ENCODE peak calls at places on chromosomes 3 and 15, in six cellular contexts. One of them, this sample, is unnamed.

GRCh38 chr3:106457278-106458210 is 588.7 kb upstream of the CBLB start:
- DNase-seq in AG10803: peak
- DNase-seq in CD8-positive, alpha-beta T cell: no peak
- DNase-seq in NCI-H1092: peak
- DNase-seq in activated CD4-positive, alpha-beta T cell treated with anti-CD3 and anti-CD28 coated beads for 24 hours: no peak
- DNase-seq in GM13977: peak
- DNase-seq in this sample: no peak

GRCh38 chr3:69044608-69045007 is 7.5 kb downstream of the TMF1 start:
- DNase-seq in AG10803: no peak
- DNase-seq in CD8-positive, alpha-beta T cell: no peak
- DNase-seq in NCI-H1092: no peak
- DNase-seq in activated CD4-positive, alpha-beta T cell treated with anti-CD3 and anti-CD28 coated beads for 24 hours: no peak
- DNase-seq in GM13977: no peak
- DNase-seq in this sample: no peak

GRCh38 chr3:177529716-177530335 is 332.5 kb upstream of the TBL1XR1 start:
- DNase-seq in AG10803: peak
- DNase-seq in CD8-positive, alpha-beta T cell: no peak
- DNase-seq in NCI-H1092: no peak
- DNase-seq in activated CD4-positive, alpha-beta T cell treated with anti-CD3 and anti-CD28 coated beads for 24 hours: no peak
- DNase-seq in GM13977: no peak
- DNase-seq in this sample: no peak

GRCh38 chr3:79497447-79498111 is 270.2 kb downstream of the ROBO1 start:
- DNase-seq in AG10803: peak
- DNase-seq in CD8-positive, alpha-beta T cell: no peak
- DNase-seq in NCI-H1092: no peak
- DNase-seq in activated CD4-positive, alpha-beta T cell treated with anti-CD3 and anti-CD28 coated beads for 24 hours: no peak
- DNase-seq in GM13977: peak
- DNase-seq in this sample: no peak

GRCh38 chr3:123158899-123159390 is 42.8 kb upstream of the SEC22A start:
- DNase-seq in AG10803: no peak
- DNase-seq in CD8-positive, alpha-beta T cell: no peak
- DNase-seq in NCI-H1092: no peak
- DNase-seq in activated CD4-positive, alpha-beta T cell treated with anti-CD3 and anti-CD28 coated beads for 24 hours: no peak
- DNase-seq in GM13977: no peak
- DNase-seq in this sample: no peak

GRCh38 chr3:11832964-11833621 is 13.6 kb downstream of the TAMM41 start:
- DNase-seq in AG10803: no peak
- DNase-seq in CD8-positive, alpha-beta T cell: no peak
- DNase-seq in NCI-H1092: no peak
- DNase-seq in activated CD4-positive, alpha-beta T cell treated with anti-CD3 and anti-CD28 coated beads for 24 hours: no peak
- DNase-seq in GM13977: no peak
- DNase-seq in this sample: no peak

GRCh38 chr3:160697628-160698382 is 20.8 kb downstream of the ARL14 start:
- DNase-seq in AG10803: peak
- DNase-seq in CD8-positive, alpha-beta T cell: no peak
- DNase-seq in NCI-H1092: no peak
- DNase-seq in activated CD4-positive, alpha-beta T cell treated with anti-CD3 and anti-CD28 coated beads for 24 hours: no peak
- DNase-seq in GM13977: peak
- DNase-seq in this sample: no peak

GRCh38 chr3:25854214-25854613 is 64.3 kb downstream of the OXSM start:
- DNase-seq in AG10803: peak
- DNase-seq in CD8-positive, alpha-beta T cell: no peak
- DNase-seq in NCI-H1092: no peak
- DNase-seq in activated CD4-positive, alpha-beta T cell treated with anti-CD3 and anti-CD28 coated beads for 24 hours: no peak
- DNase-seq in GM13977: no peak
- DNase-seq in this sample: no peak

GRCh38 chr3:61530355-61530754 is 31.0 kb upstream of the PTPRG start:
- DNase-seq in AG10803: peak
- DNase-seq in CD8-positive, alpha-beta T cell: no peak
- DNase-seq in NCI-H1092: peak
- DNase-seq in activated CD4-positive, alpha-beta T cell treated with anti-CD3 and anti-CD28 coated beads for 24 hours: no peak
- DNase-seq in GM13977: no peak
- DNase-seq in this sample: no peak

GRCh38 chr15:39204031-39204430 is 376.8 kb upstream of the THBS1 start:
- DNase-seq in AG10803: peak
- DNase-seq in CD8-positive, alpha-beta T cell: no peak
- DNase-seq in NCI-H1092: no peak
- DNase-seq in activated CD4-positive, alpha-beta T cell treated with anti-CD3 and anti-CD28 coated beads for 24 hours: no peak
- DNase-seq in GM13977: no peak
- DNase-seq in this sample: no peak

GRCh38 chr15:27495963-27496459 is 525.0 kb downstream of the GABRG3 start:
- DNase-seq in AG10803: no peak
- DNase-seq in CD8-positive, alpha-beta T cell: no peak
- DNase-seq in NCI-H1092: no peak
- DNase-seq in activated CD4-positive, alpha-beta T cell treated with anti-CD3 and anti-CD28 coated beads for 24 hours: no peak
- DNase-seq in GM13977: no peak
- DNase-seq in this sample: no peak

GRCh38 chr15:62899090-62899493 is 143.5 kb upstream of the TPM1 start:
- DNase-seq in AG10803: peak
- DNase-seq in CD8-positive, alpha-beta T cell: no peak
- DNase-seq in NCI-H1092: no peak
- DNase-seq in activated CD4-positive, alpha-beta T cell treated with anti-CD3 and anti-CD28 coated beads for 24 hours: no peak
- DNase-seq in GM13977: no peak
- DNase-seq in this sample: no peak

GRCh38 chr3:192079098-192079497 is 618.1 kb downstream of the PYDC2 start:
- DNase-seq in AG10803: no peak
- DNase-seq in CD8-positive, alpha-beta T cell: no peak
- DNase-seq in NCI-H1092: peak
- DNase-seq in activated CD4-positive, alpha-beta T cell treated with anti-CD3 and anti-CD28 coated beads for 24 hours: no peak
- DNase-seq in GM13977: no peak
- DNase-seq in this sample: no peak

GRCh38 chr3:129769616-129770015 is 123.9 kb downstream of the TMCC1 start:
- DNase-seq in AG10803: no peak
- DNase-seq in CD8-positive, alpha-beta T cell: no peak
- DNase-seq in NCI-H1092: no peak
- DNase-seq in activated CD4-positive, alpha-beta T cell treated with anti-CD3 and anti-CD28 coated beads for 24 hours: no peak
- DNase-seq in GM13977: no peak
- DNase-seq in this sample: no peak

This sample was measured in D721Med.